ENCODE peak calls at places on chromosome 6, in eight cellular contexts. X, U, V, I, M, O, G and S are unnamed samples.

GRCh38 chr6:144064831-144065668 is 30.3 kb downstream of the SF3B5 start:
- DNase-seq in X (no peak), U (no peak), V (no peak), I (no peak), M (no peak), O (no peak), G (peak), S (no peak)

GRCh38 chr6:109690373-109690739 is 646 bp downstream of the AK9 start:
- DNase-seq in X (no peak), U (peak), V (peak), I (no peak), M (peak), O (peak), G (no peak), S (peak)

GRCh38 chr6:26175428-26176181 is 88.4 kb downstream of the HFE start:
- DNase-seq in X (peak), U (no peak), V (no peak), I (peak), M (no peak), O (no peak), G (peak), S (peak)

GRCh38 chr6:1908784-1909183 is 299.1 kb downstream of the FOXC1 start:
- DNase-seq in X (no peak), U (no peak), V (no peak), I (no peak), M (no peak), O (no peak), G (peak), S (no peak)

GRCh38 chr6:168293641-168294530 is 25.7 kb downstream of the DACT2 start:
- DNase-seq in X (no peak), U (no peak), V (no peak), I (no peak), M (peak), O (no peak), G (no peak), S (no peak)

GRCh38 chr6:1892716-1893115 is 283.0 kb downstream of the FOXC1 start:
- DNase-seq in X (no peak), U (no peak), V (no peak), I (no peak), M (no peak), O (no peak), G (no peak), S (no peak)

GRCh38 chr6:109491207-109491938 is 8.4 kb upstream of the ZBTB24 start:
- DNase-seq in X (no peak), U (no peak), V (no peak), I (peak), M (no peak), O (no peak), G (no peak), S (peak)

GRCh38 chr6:105458061-105458460 is 55.2 kb upstream of the PREP start:
- DNase-seq in X (no peak), U (no peak), V (no peak), I (no peak), M (no peak), O (no peak), G (no peak), S (no peak)

DNA sequence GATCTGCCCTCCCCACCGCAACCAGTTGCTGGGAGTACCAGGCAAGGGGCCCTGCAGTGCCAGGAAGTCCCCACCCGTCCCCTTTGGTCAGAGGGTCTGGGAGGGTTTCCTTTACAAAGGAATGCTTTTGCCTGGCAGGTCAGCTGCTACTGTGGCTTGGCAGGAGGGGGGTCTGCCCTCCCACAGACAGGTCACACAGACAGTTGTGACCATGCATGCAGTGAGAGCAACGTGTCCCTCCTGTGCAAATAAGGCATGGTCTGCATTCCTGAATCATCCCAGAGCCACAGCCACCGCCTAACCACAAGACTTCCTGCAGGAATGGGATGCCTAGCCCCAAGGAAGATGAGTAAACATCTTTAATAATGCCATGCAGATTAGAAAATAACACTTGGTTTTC is 439 bp upstream of the F13A1 start:
- DNase-seq in X (no peak), U (no peak), V (no peak), I (peak), M (no peak), O (no peak), G (no peak), S (no peak)
- H3K4me3 ChIP-seq in X (no peak), U (no peak), V (no peak), I (no peak), M (no peak), O (no peak), G (no peak), S (no peak)

GRCh38 chr6:146077992-146078391 is 49.1 kb downstream of the GRM1 start:
- DNase-seq in X (no peak), U (no peak), V (no peak), I (no peak), M (no peak), O (no peak), G (no peak), S (no peak)
- H3K4me3 ChIP-seq in X (no peak), U (no peak), V (no peak), I (no peak), M (no peak), O (no peak), G (no peak), S (no peak)

GRCh38 chr6:18323935-18324707 is 59.8 kb upstream of the DEK start:
- DNase-seq in X (peak), U (no peak), V (no peak), I (peak), M (no peak), O (no peak), G (peak), S (no peak)
- H3K4me3 ChIP-seq in X (no peak), U (no peak), V (no peak), I (no peak), M (no peak), O (no peak), G (no peak), S (no peak)

GRCh38 chr6:139253656-139254055 is 38.1 kb downstream of the TXLNB start:
- DNase-seq in X (no peak), U (no peak), V (no peak), I (no peak), M (no peak), O (no peak), G (no peak), S (no peak)
- H3K4me3 ChIP-seq in X (no peak), U (no peak), V (no peak), I (no peak), M (no peak), O (no peak), G (no peak), S (no peak)

DNA sequence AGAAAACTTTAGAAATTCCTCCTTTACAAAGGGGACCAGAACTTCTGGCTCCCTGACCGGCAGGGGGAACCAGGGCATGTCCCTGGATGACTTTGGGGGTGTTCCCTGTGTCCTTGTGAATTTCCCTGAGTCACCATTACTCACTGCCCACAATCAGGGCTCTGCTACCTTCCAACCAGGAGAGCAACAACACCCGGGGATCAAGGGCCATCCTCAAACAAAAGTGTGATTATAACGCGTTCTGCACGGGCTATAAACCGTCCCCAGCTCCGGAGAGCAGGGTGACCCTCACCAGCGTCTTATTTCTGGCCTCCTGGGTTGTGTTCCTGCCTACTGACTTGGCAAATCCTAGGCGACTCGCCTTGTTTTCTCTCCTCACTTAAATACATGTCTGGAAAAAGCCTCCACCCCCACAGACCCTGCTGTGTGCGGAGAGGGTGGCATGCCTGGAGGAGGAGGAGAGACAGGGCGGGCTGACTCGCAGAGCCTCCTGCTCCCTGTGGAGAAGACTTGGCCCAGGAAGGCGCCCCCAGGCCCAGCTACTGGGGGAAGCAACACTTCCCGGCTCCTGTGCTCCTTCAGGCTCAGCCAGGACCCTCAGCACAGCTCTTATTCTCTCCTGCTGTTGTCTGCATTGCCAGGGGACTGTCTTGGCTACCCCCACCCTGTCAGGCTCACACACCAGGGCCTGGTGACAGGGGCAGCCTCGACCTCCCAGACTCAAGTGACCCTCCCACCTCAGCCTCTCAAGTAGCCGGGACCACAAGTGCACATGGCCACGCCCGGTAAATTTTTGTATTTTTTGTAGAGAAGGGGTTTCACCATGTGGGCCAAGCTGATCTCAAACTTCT is 54.1 kb downstream of the FGD2 start:
- DNase-seq in X (peak), U (peak), V (peak), I (peak), M (peak), O (peak), G (peak), S (peak)
- H3K4me3 ChIP-seq in X (peak), U (no peak), V (no peak), I (no peak), M (no peak), O (no peak), G (no peak), S (peak)

GRCh38 chr6:8860671-8861070 is 425.3 kb upstream of the SLC35B3 start:
- DNase-seq in X (no peak), U (no peak), V (no peak), I (no peak), M (no peak), O (no peak), G (no peak), S (no peak)
- H3K4me3 ChIP-seq in X (no peak), U (no peak), V (no peak), I (no peak), M (no peak), O (no peak), G (no peak), S (no peak)

DNA sequence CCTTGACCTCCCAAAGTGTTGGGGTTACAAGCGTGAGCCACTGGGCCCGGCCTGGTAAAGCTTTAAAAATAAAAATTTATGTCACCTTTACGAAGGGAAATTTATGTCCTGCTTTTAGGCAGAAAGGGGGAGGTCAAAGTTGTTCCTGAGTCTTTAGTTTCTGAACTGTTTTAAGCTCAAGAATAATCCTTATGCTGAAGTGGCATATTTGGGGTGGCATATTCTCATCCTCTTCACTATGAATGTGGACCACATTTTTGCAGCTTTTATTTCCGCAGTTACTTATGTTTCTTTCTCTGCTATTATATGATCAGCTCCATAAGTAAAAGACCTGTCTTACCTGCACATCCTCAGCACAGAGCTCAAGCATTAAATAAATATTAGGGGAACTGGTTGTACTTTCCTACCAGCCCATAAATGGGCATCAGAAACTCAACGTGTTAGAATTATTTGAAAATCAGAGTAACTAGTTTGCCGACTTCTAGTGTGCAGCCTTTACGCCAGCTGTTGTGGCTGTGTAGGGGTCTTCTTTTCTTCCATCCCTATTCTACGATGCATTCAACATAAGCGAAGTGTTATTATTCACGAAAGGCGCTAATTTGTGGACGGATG is 941 bp upstream of the AKAP7 start:
- DNase-seq in X (no peak), U (no peak), V (no peak), I (no peak), M (no peak), O (no peak), G (no peak), S (no peak)
- H3K4me3 ChIP-seq in X (no peak), U (peak), V (peak), I (no peak), M (no peak), O (no peak), G (no peak), S (peak)

GRCh38 chr6:36200154-36200891 is 3.8 kb downstream of the BRPF3 start:
- DNase-seq in X (no peak), U (no peak), V (no peak), I (no peak), M (no peak), O (no peak), G (no peak), S (no peak)

GRCh38 chr6:36202101-36202500 is 5.6 kb downstream of the BRPF3 start:
- DNase-seq in X (no peak), U (no peak), V (no peak), I (no peak), M (no peak), O (no peak), G (no peak), S (no peak)

GRCh38 chr6:36201612-36202011 is 5.1 kb downstream of the BRPF3 start:
- DNase-seq in X (no peak), U (no peak), V (no peak), I (no peak), M (no peak), O (no peak), G (no peak), S (no peak)

GRCh38 chr6:36198986-36199385 is 2.4 kb downstream of the BRPF3 start:
- DNase-seq in X (no peak), U (no peak), V (no peak), I (no peak), M (no peak), O (no peak), G (no peak), S (no peak)

GRCh38 chr6:36200998-36201596 is 4.6 kb downstream of the BRPF3 start:
- DNase-seq in X (no peak), U (no peak), V (no peak), I (no peak), M (no peak), O (no peak), G (no peak), S (no peak)
- H3K4me3 ChIP-seq in X (no peak), U (no peak), V (no peak), I (no peak), M (no peak), O (no peak), G (no peak), S (no peak)